ENCODE peak calls at places on chromosomes 1 and 21, in five cellular contexts. One of them, this sample, is unnamed.

GRCh38 chr1:230977781-230978490 is 725 bp downstream of the TTC13 start:
- DNase-seq in Karpas-422: peak
- DNase-seq in T follicular helper cell: peak
- DNase-seq in PC-9: peak
- DNase-seq in substantia nigra: no peak
- DNase-seq in this sample: peak

GRCh38 chr1:45503462-45504360 is 3.6 kb downstream of the MMACHC start:
- DNase-seq in PC-9: no peak
- DNase-seq in T follicular helper cell: no peak
- DNase-seq in substantia nigra: no peak
- DNase-seq in Karpas-422: no peak
- DNase-seq in this sample: no peak

GRCh38 chr1:84434756-84435142 is 36.5 kb downstream of the DNASE2B start:
- DNase-seq in Karpas-422: no peak
- DNase-seq in T follicular helper cell: no peak
- DNase-seq in PC-9: no peak
- DNase-seq in substantia nigra: no peak
- DNase-seq in this sample: no peak

GRCh38 chr21:37767984-37768383 is 148.3 kb downstream of the KCNJ6 start:
- DNase-seq in PC-9: no peak
- DNase-seq in Karpas-422: no peak
- DNase-seq in substantia nigra: no peak
- DNase-seq in T follicular helper cell: no peak
- DNase-seq in this sample: no peak

GRCh38 chr1:112744019-112744578 is 29.0 kb upstream of the PPM1J start:
- DNase-seq in PC-9: peak
- DNase-seq in T follicular helper cell: no peak
- DNase-seq in substantia nigra: no peak
- DNase-seq in Karpas-422: no peak
- DNase-seq in this sample: peak

GRCh38 chr1:154767315-154768240 is 102.5 kb downstream of the KCNN3 start:
- DNase-seq in substantia nigra: peak
- DNase-seq in T follicular helper cell: no peak
- DNase-seq in PC-9: no peak
- DNase-seq in Karpas-422: no peak
- DNase-seq in this sample: peak

GRCh38 chr21:44999972-45000636 is 60.3 kb downstream of the SLX9 start:
- DNase-seq in PC-9: peak
- DNase-seq in T follicular helper cell: no peak
- DNase-seq in Karpas-422: no peak
- DNase-seq in substantia nigra: no peak
- DNase-seq in this sample: no peak

GRCh38 chr1:15997637-15998280 is 6.3 kb upstream of the SRARP start:
- DNase-seq in PC-9: no peak
- DNase-seq in T follicular helper cell: no peak
- DNase-seq in substantia nigra: no peak
- DNase-seq in Karpas-422: no peak
- DNase-seq in this sample: no peak

GRCh38 chr1:38991638-38992449 is 768 bp downstream of the AKIRIN1 start:
- DNase-seq in T follicular helper cell: no peak
- DNase-seq in PC-9: peak
- DNase-seq in substantia nigra: peak
- DNase-seq in Karpas-422: peak
- DNase-seq in this sample: peak

GRCh38 chr1:154906621-154907081 is 29.9 kb downstream of the PMVK start:
- DNase-seq in substantia nigra: no peak
- DNase-seq in Karpas-422: no peak
- DNase-seq in PC-9: peak
- DNase-seq in T follicular helper cell: no peak
- DNase-seq in this sample: peak

GRCh38 chr1:32455958-32456357 is 8.9 kb upstream of the ZBTB8B start:
- DNase-seq in PC-9: no peak
- DNase-seq in substantia nigra: no peak
- DNase-seq in Karpas-422: no peak
- DNase-seq in T follicular helper cell: no peak
- DNase-seq in this sample: no peak

GRCh38 chr1:164473544-164473943 is 85.4 kb upstream of the PBX1 start:
- DNase-seq in Karpas-422: no peak
- DNase-seq in T follicular helper cell: no peak
- DNase-seq in substantia nigra: no peak
- DNase-seq in PC-9: peak
- DNase-seq in this sample: no peak

This sample was measured in dermis blood vessel endothelial cell.